ENCODE peak calls at places on chromosomes 7 and 10, in seven cellular contexts. C is Daoy; H is HFFc6; M is WTC11; G is CD14-positive monocyte; X is stimulated activated CD4-positive, alpha-beta T cell treated with anti-CD3 and anti-CD28 coated beads, Interleukin-15, amount 100 ng/mL, for 24 hours; D is cardiac septum. R is an unnamed sample.

GRCh38 chr10:78458983-78459638 is 425.4 kb downstream of the RPS24 start:
- DNase-seq in G (peak; percentile 12), C (peak; percentile 83), D (peak; percentile 15), H (peak; percentile 61), X (no peak), M (no peak), R (no peak)

GRCh38 chr7:137685439-137686164 is 161.2 kb downstream of the DGKI start:
- DNase-seq in G (no peak), C (no peak), M (no peak), X (no peak), D (no peak), H (no peak), R (no peak)

GRCh38 chr7:3589756-3590155 is 288.7 kb downstream of the SDK1 start:
- DNase-seq in C (no peak), M (no peak), H (no peak), X (no peak), G (no peak), D (no peak), R (no peak)

GRCh38 chr7:91636129-91636724 is 244.3 kb downstream of the MTERF1 start:
- DNase-seq in G (no peak), D (no peak), X (peak; percentile 4), H (peak; percentile 16), M (peak; percentile 43), C (peak; percentile 19), R (no peak)

GRCh38 chr10:71337219-71337625 is 18.2 kb downstream of the SLC29A3 start:
- DNase-seq in G (no peak), H (no peak), X (no peak), C (no peak), M (no peak), D (no peak), R (no peak)

GRCh38 chr10:33695536-33695935 is 361.1 kb upstream of the NRP1 start:
- DNase-seq in C (no peak), X (no peak), H (no peak), M (no peak), G (no peak), D (no peak), R (no peak)

GRCh38 chr7:135558337-135558767 is 635 bp downstream of the NUP205 start:
- DNase-seq in G (peak; percentile 54), X (peak; percentile 78), C (peak; percentile 60), D (no peak), H (peak; percentile 55), M (peak; percentile 36), R (peak; percentile 61)

GRCh38 chr7:27172388-27172774 is 1.7 kb downstream of the HOXA10 start:
- DNase-seq in D (no peak), H (peak; percentile 75), X (peak; percentile 3), M (no peak), C (peak; percentile 50), G (peak; percentile 16), R (no peak)

GRCh38 chr10:65396997-65397396 is 1528.8 kb upstream of the LRRTM3 start:
- DNase-seq in H (no peak), C (no peak), D (no peak), X (no peak), G (no peak), M (no peak), R (no peak)

GRCh38 chr10:4767033-4767814 is 58.8 kb upstream of the AKR1E2 start:
- DNase-seq in H (peak; percentile 44), C (peak; percentile 47), G (no peak), M (no peak), D (no peak), X (no peak), R (no peak)

GRCh38 chr7:128872394-128872824 is 9.8 kb downstream of the ATP6V1F start:
- DNase-seq in X (no peak), D (no peak), H (no peak), G (no peak), C (no peak), M (peak; percentile 72), R (no peak)

GRCh38 chr7:94323872-94324271 is 70.8 kb upstream of the COL1A2 start:
- DNase-seq in M (no peak), C (no peak), X (no peak), H (no peak), D (no peak), G (no peak), R (no peak)

GRCh38 chr7:100720320-100720644 is at the start of gene EPO:
- DNase-seq in G (no peak), C (no peak), D (no peak), H (no peak), M (peak; percentile 26), X (no peak), R (no peak)

GRCh38 chr10:119680050-119680449 is 28.9 kb downstream of the BAG3 start:
- DNase-seq in X (no peak), D (no peak), H (peak; percentile 84), C (peak; percentile 88), M (no peak), G (no peak), R (no peak)

GRCh38 chr10:113869789-113870188 is 15.3 kb downstream of the NHLRC2 start:
- DNase-seq in H (no peak), D (no peak), C (no peak), X (no peak), G (no peak), M (no peak), R (no peak)

GRCh38 chr10:80356563-80356999 is at the start of the genes DYDC1 and DYDC2:
- DNase-seq in X (peak; percentile 69), G (peak; percentile 45), M (peak; percentile 88), H (no peak), D (no peak), C (peak; percentile 70), R (peak; percentile 11)

GRCh38 chr10:98269435-98269912 is 1.5 kb upstream of the LOXL4 start:
- DNase-seq in G (no peak), D (peak; percentile 93), M (no peak), C (peak; percentile 88), X (no peak), H (peak; percentile 76), R (no peak)

GRCh38 chr10:42933454-42934340 is 143.2 kb upstream of the RET start:
- DNase-seq in C (peak; percentile 42), G (no peak), X (peak; percentile 24), M (peak; percentile 41), D (peak; percentile 73), H (no peak), R (no peak)